ENCODE peak calls at places on chromosomes 13 and 19, in five cellular contexts. U, B, Q, Z and H are unnamed samples.

GRCh38 chr13:106176103-106176502 is 359.4 kb downstream of the EFNB2 start:
- DNase-seq in U (no peak), B (peak), Q (no peak), Z (no peak), H (no peak)

GRCh38 chr13:21595546-21595822 is 8.5 kb downstream of the MICU2 start:
- DNase-seq in U (no peak), B (no peak), Q (no peak), Z (no peak), H (no peak)

GRCh38 chr19:20423381-20424207 is 142.0 kb downstream of the ZNF737 start:
- DNase-seq in U (peak), B (no peak), Q (peak), Z (peak), H (peak)

GRCh38 chr19:4843647-4843965 is 12.1 kb upstream of the TICAM1 start:
- DNase-seq in U (no peak), B (no peak), Q (no peak), Z (no peak), H (no peak)

GRCh38 chr19:17327068-17327653 is 7.5 kb downstream of the ANO8 start:
- DNase-seq in U (no peak), B (no peak), Q (no peak), Z (no peak), H (no peak)

GRCh38 chr19:56193981-56194380 is 3.6 kb downstream of the ZSCAN5B start:
- DNase-seq in U (no peak), B (no peak), Q (no peak), Z (no peak), H (no peak)

GRCh38 chr13:111035861-111036260 is 79.2 kb upstream of the ARHGEF7 start:
- DNase-seq in U (no peak), B (no peak), Q (no peak), Z (no peak), H (no peak)

GRCh38 chr13:38804061-38804460 is 117.2 kb downstream of the FREM2 start:
- DNase-seq in U (no peak), B (no peak), Q (no peak), Z (no peak), H (no peak)

GRCh38 chr19:18814063-18814462 is 17.7 kb upstream of the UPF1 start:
- DNase-seq in U (no peak), B (no peak), Q (no peak), Z (no peak), H (no peak)

GRCh38 chr19:10219678-10220077 is 11.5 kb downstream of the S1PR2 start:
- DNase-seq in U (no peak), B (no peak), Q (no peak), Z (no peak), H (no peak)

GRCh38 chr19:38733493-38734175 is 10.6 kb downstream of the CAPN12 start:
- DNase-seq in U (peak), B (no peak), Q (no peak), Z (no peak), H (no peak)

GRCh38 chr13:59976856-59977255 is 186.9 kb downstream of the DIAPH3 start:
- DNase-seq in U (no peak), B (no peak), Q (no peak), Z (no peak), H (no peak)

GRCh38 chr19:17869114-17869608 is 2.6 kb upstream of the SLC5A5 start:
- DNase-seq in U (no peak), B (no peak), Q (no peak), Z (no peak), H (no peak)

GRCh38 chr19:50677636-50678035 is 28.4 kb downstream of the C19orf81 start:
- DNase-seq in U (no peak), B (no peak), Q (no peak), Z (no peak), H (no peak)

GRCh38 chr13:24159362-24159761 is 1.2 kb upstream of the SPATA13 start:
- DNase-seq in U (no peak), B (no peak), Q (no peak), Z (no peak), H (no peak)

GRCh38 chr19:19540707-19541515 is 2.8 kb downstream of the CILP2 start:
- DNase-seq in U (no peak), B (no peak), Q (no peak), Z (peak), H (peak)

GRCh38 chr19:54137913-54138776 is 583 bp downstream of the CNOT3 start:
- DNase-seq in U (no peak), B (no peak), Q (no peak), Z (peak), H (peak)
- TF ChIP-seq CTCF in U (no peak), B (no peak), Q (no peak), Z (peak), H (no peak)

GRCh38 chr19:49338691-49339363 is 3.6 kb downstream of the CD37 start:
- DNase-seq in U (peak), B (no peak), Q (peak), Z (peak), H (peak)

GRCh38 chr19:49339364-49340068 is 4.3 kb downstream of the CD37 start:
- DNase-seq in U (peak), B (peak), Q (peak), Z (peak), H (peak)

GRCh38 chr19:49342291-49342721 is 7.1 kb downstream of the CD37 start:
- DNase-seq in U (no peak), B (no peak), Q (no peak), Z (peak), H (no peak)

GRCh38 chr19:49340865-49341718 is 5.9 kb downstream of the CD37 start:
- DNase-seq in U (no peak), B (no peak), Q (peak), Z (no peak), H (no peak)

DNA sequence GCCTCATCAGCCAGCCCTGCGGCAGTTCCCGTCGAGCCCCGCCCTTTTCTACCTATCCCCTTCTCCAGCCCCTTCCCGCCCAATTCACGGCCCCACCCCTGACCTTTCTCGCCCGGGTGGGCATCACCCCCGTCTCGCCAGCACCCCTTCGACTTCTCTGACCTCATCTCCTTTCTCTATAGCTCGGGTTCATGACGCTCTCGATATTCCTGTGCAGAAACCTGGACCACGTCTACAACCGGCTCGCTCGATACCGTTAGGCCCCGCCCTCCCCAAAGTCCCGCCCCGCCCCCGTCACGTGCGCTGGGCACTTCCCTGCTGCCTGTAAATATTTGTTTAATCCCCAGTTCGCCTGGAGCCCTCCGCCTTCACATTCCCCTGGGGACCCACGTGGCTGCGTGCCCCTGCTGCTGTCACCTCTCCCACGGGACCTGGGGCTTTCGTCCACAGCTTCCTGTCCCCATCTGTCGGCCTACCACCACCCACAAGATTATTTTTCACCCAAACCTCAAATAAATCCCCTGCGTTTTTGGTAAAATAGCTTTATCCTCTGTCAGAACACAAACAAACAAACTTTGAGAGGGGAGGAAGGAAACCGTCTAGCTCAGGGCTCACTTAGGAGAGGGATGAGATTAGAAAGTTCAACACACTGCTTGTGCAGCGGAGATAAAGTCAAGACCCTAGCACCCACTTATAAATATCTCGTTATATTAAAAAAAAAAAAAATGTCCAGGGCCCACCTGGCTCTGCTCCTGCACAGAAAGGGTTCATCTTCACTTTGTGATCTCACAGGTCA is 5.1 kb downstream of the CD37 start:
- DNase-seq in U (peak), B (no peak), Q (peak), Z (peak), H (no peak)
- TF ChIP-seq CTCF in U (no peak), B (no peak), Q (no peak), Z (no peak), H (no peak)

GRCh38 chr13:85261757-85262346 is 537.4 kb downstream of the SLITRK6 start:
- DNase-seq in U (no peak), B (no peak), Q (no peak), Z (no peak), H (no peak)
- TF ChIP-seq CTCF in U (no peak), B (peak), Q (no peak), Z (no peak), H (peak)

DNA sequence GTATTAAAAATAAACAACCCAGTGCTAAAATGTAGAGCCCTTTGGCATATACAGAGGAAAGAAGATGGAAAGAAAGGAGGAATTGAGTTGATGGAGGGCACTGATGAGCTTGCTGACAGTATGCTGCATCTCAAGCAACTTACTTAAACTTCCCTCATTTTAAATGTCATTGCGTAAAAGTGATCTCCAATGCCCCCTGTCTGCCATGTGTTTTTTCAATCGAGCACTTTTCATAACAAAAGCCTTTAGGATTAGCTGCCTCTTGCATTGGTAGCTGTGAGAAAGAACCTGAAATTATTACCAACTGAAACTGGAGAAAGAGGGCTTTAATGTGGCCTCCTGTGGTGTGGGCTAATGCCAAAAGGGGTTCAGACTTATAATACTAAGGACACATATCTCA is 541.6 kb downstream of the SUCLA2 start:
- DNase-seq in U (no peak), B (no peak), Q (no peak), Z (no peak), H (no peak)
- TF ChIP-seq CTCF in U (no peak), B (peak), Q (no peak), Z (no peak), H (no peak)